ENCODE peak calls at places on chromosomes 5 and 9, in ten cellular contexts. N is sciatic nerve; D is NCI-H2029 treated with DMSO at 0.1 percent for 48 hours; P is BE2C; Q is activated CD8-positive, alpha-beta T cell treated with anti-CD3 and anti-CD28 coated beads for 36 hours; F is midbrain; U is GM23248; B is HEK293T; S is ovary; T is ELR. L is an unnamed sample.

GRCh38 chr9:107340920-107341632 is 58.0 kb downstream of the RAD23B start:
- DNase-seq in N (peak), D (peak), P (peak), Q (peak), F (peak), U (peak), B (peak), S (peak), T (peak), L (peak)

GRCh38 chr5:181044093-181044599 is 4.1 kb downstream of the BTNL9 start:
- DNase-seq in N (no peak), D (no peak), P (no peak), Q (no peak), F (no peak), U (no peak), B (no peak), S (no peak), T (no peak), L (no peak)

GRCh38 chr5:348726-349125 is 27.2 kb downstream of the AHRR start:
- DNase-seq in N (no peak), D (no peak), P (no peak), Q (no peak), F (no peak), U (no peak), B (peak), S (no peak), T (no peak), L (no peak)

GRCh38 chr5:123881791-123882244 is 369.8 kb downstream of the CSNK1G3 start:
- DNase-seq in N (no peak), D (no peak), P (no peak), Q (no peak), F (no peak), U (peak), B (peak), S (no peak), T (peak), L (no peak)

GRCh38 chr9:114837923-114838322 is 32.1 kb upstream of the TNFSF15 start:
- DNase-seq in N (no peak), D (no peak), P (no peak), Q (no peak), F (no peak), U (peak), B (no peak), S (no peak), T (peak), L (no peak)

GRCh38 chr5:40383719-40384651 is 295.7 kb upstream of the PTGER4 start:
- DNase-seq in N (no peak), D (no peak), P (no peak), Q (peak), F (no peak), U (peak), B (no peak), S (no peak), T (peak), L (no peak)

GRCh38 chr5:132760601-132761317 is 13.5 kb downstream of the CCNI2 start:
- DNase-seq in N (no peak), D (no peak), P (no peak), Q (no peak), F (no peak), U (no peak), B (no peak), S (no peak), T (no peak), L (no peak)

GRCh38 chr9:128389395-128390149 is 18.4 kb downstream of the URM1 start:
- DNase-seq in N (no peak), D (peak), P (peak), Q (no peak), F (no peak), U (no peak), B (no peak), S (no peak), T (no peak), L (no peak)

GRCh38 chr5:43063731-43064171 is 23.6 kb upstream of the ANXA2R start:
- DNase-seq in N (no peak), D (no peak), P (no peak), Q (no peak), F (no peak), U (peak), B (no peak), S (no peak), T (peak), L (no peak)

GRCh38 chr5:157535042-157535865 is 40.3 kb downstream of the ADAM19 start:
- DNase-seq in N (no peak), D (no peak), P (no peak), Q (no peak), F (no peak), U (peak), B (no peak), S (no peak), T (peak), L (no peak)

GRCh38 chr5:37658440-37658839 is 181.4 kb downstream of the GDNF start:
- DNase-seq in N (no peak), D (no peak), P (no peak), Q (no peak), F (no peak), U (no peak), B (no peak), S (no peak), T (peak), L (no peak)

GRCh38 chr5:110351451-110351850 is 375.0 kb downstream of the TMEM232 start:
- DNase-seq in N (no peak), D (no peak), P (no peak), Q (no peak), F (no peak), U (peak), B (no peak), S (no peak), T (no peak), L (no peak)

GRCh38 chr9:124341455-124342170 is 73.6 kb downstream of the PSMB7 start:
- DNase-seq in N (no peak), D (no peak), P (no peak), Q (no peak), F (no peak), U (no peak), B (no peak), S (no peak), T (no peak), L (no peak)

GRCh38 chr9:124372038-124372437 is 43.2 kb downstream of the PSMB7 start:
- DNase-seq in N (no peak), D (no peak), P (no peak), Q (no peak), F (no peak), U (no peak), B (no peak), S (no peak), T (no peak), L (no peak)

GRCh38 chr9:134165357-134166315 is 1.3 kb upstream of the RNU6ATAC start:
- DNase-seq in N (no peak), D (no peak), P (no peak), Q (peak), F (no peak), U (peak), B (no peak), S (peak), T (peak), L (peak)

GRCh38 chr5:179803651-179804598 is 2.7 kb downstream of the MGAT4B start:
- DNase-seq in N (no peak), D (no peak), P (no peak), Q (peak), F (no peak), U (peak), B (no peak), S (peak), T (peak), L (no peak)

GRCh38 chr5:60207031-60207430 is 313.5 kb upstream of the PDE4D start:
- DNase-seq in N (no peak), D (no peak), P (no peak), Q (no peak), F (peak), U (no peak), B (no peak), S (no peak), T (no peak), L (peak)

GRCh38 chr5:90355635-90356034 is 53.9 kb downstream of the CETN3 start:
- DNase-seq in N (no peak), D (no peak), P (no peak), Q (no peak), F (no peak), U (no peak), B (no peak), S (no peak), T (no peak), L (no peak)

GRCh38 chr5:72624641-72625236 is 117.5 kb upstream of the ZNF366 start:
- DNase-seq in N (no peak), D (no peak), P (no peak), Q (no peak), F (no peak), U (peak), B (no peak), S (no peak), T (peak), L (no peak)

GRCh38 chr9:81372628-81373191 is 316.6 kb downstream of the TLE1 start:
- DNase-seq in N (no peak), D (no peak), P (no peak), Q (no peak), F (no peak), U (no peak), B (no peak), S (no peak), T (no peak), L (no peak)

GRCh38 chr5:151679421-151680155 is 7.1 kb downstream of the SPARC start:
- DNase-seq in N (no peak), D (no peak), P (no peak), Q (no peak), F (no peak), U (peak), B (no peak), S (no peak), T (no peak), L (no peak)

GRCh38 chr9:133521122-133522072 is 3.4 kb downstream of the MYMK start:
- DNase-seq in N (no peak), D (no peak), P (no peak), Q (no peak), F (peak), U (no peak), B (no peak), S (no peak), T (no peak), L (peak)

GRCh38 chr9:79256691-79257213 is 315.0 kb upstream of the TLE4 start:
- DNase-seq in N (no peak), D (peak), P (peak), Q (no peak), F (peak), U (peak), B (peak), S (no peak), T (peak), L (peak)

GRCh38 chr9:81146684-81147337 is 542.5 kb downstream of the TLE1 start:
- DNase-seq in N (no peak), D (no peak), P (no peak), Q (no peak), F (no peak), U (no peak), B (no peak), S (no peak), T (peak), L (no peak)

GRCh38 chr5:132816083-132816482 is 3.0 kb downstream of the SOWAHA start:
- DNase-seq in N (no peak), D (no peak), P (no peak), Q (no peak), F (no peak), U (no peak), B (no peak), S (no peak), T (no peak), L (no peak)

GRCh38 chr5:159286420-159287035 is 23.4 kb downstream of the UBLCP1 start:
- DNase-seq in N (no peak), D (no peak), P (peak), Q (no peak), F (peak), U (peak), B (peak), S (no peak), T (peak), L (peak)

GRCh38 chr9:133113928-133114351 is 7.1 kb downstream of the RALGDS start:
- DNase-seq in N (peak), D (no peak), P (peak), Q (peak), F (peak), U (no peak), B (no peak), S (no peak), T (no peak), L (no peak)

GRCh38 chr9:78029601-78030552 is 1.7 kb downstream of the GNAQ start:
- DNase-seq in N (no peak), D (peak), P (peak), Q (peak), F (peak), U (peak), B (peak), S (no peak), T (peak), L (peak)

GRCh38 chr9:137286980-137287383 is 9.5 kb downstream of the TOR4A start:
- DNase-seq in N (no peak), D (peak), P (peak), Q (peak), F (no peak), U (peak), B (peak), S (peak), T (peak), L (no peak)

GRCh38 chr9:127140842-127141675 is 18.6 kb upstream of the ANGPTL2 start:
- DNase-seq in N (no peak), D (no peak), P (no peak), Q (no peak), F (no peak), U (no peak), B (no peak), S (peak), T (no peak), L (no peak)

GRCh38 chr5:97338729-97339128 is 155.7 kb upstream of the RIOK2 start:
- DNase-seq in N (no peak), D (no peak), P (no peak), Q (no peak), F (no peak), U (peak), B (no peak), S (no peak), T (peak), L (no peak)

GRCh38 chr9:93218161-93218560 is 34.2 kb downstream of the WNK2 start:
- DNase-seq in N (no peak), D (no peak), P (no peak), Q (no peak), F (no peak), U (no peak), B (no peak), S (no peak), T (no peak), L (no peak)

GRCh38 chr5:148972958-148973357 is 89.9 kb downstream of the SH3TC2 start:
- DNase-seq in N (no peak), D (no peak), P (peak), Q (no peak), F (no peak), U (peak), B (no peak), S (no peak), T (peak), L (no peak)

GRCh38 chr5:77010281-77010680 is 19.9 kb upstream of the AGGF1 start:
- DNase-seq in N (no peak), D (no peak), P (no peak), Q (no peak), F (no peak), U (no peak), B (no peak), S (no peak), T (no peak), L (no peak)

L was measured in putamen.